ENCODE peak calls at places on chromosomes 2 and 18, in ten cellular contexts. W is colonic mucosa; Z is activated CD8-positive, alpha-beta T cell treated with anti-CD3 and anti-CD28 coated beads for 36 hours; U is GM20000; D is neural crest cell; N is SK-N-SH; E is Calu3; K is fibroblast of lung; J is fibroblast of the aortic adventitia; C is WTC11. Q is an unnamed sample.

GRCh38 chr2:201171259-201171814 is 11.6 kb upstream of the CASP10 start:
- DNase-seq in W (no peak), Z (no peak), U (no peak), D (no peak), N (no peak), E (no peak), K (no peak), J (no peak), C (no peak), Q (no peak)

GRCh38 chr18:49561377-49562193 is at the start of gene LIPG:
- DNase-seq in W (peak; percentile 93), Z (peak; percentile 71), U (peak; percentile 76), D (peak; percentile 59), N (peak; percentile 66), E (peak; percentile 83), K (peak; percentile 84), J (peak; percentile 75), C (peak; percentile 67), Q (peak; percentile 73)

GRCh38 chr2:9144617-9145016 is 62.0 kb upstream of the ASAP2 start:
- DNase-seq in W (no peak), Z (no peak), U (no peak), D (no peak), N (no peak), E (no peak), K (peak; percentile 74), J (peak; percentile 61), C (no peak), Q (no peak)

GRCh38 chr2:38214209-38214717 is 138.3 kb upstream of the CYP1B1 start:
- DNase-seq in W (no peak), Z (peak; percentile 30), U (no peak), D (peak; percentile 34), N (no peak), E (no peak), K (no peak), J (no peak), C (no peak), Q (no peak)

GRCh38 chr18:22309191-22309590 is 108.5 kb downstream of the CTAGE1 start:
- DNase-seq in W (no peak), Z (no peak), U (no peak), D (no peak), N (no peak), E (no peak), K (peak; percentile 88), J (peak; percentile 82), C (no peak), Q (no peak)

GRCh38 chr18:27412551-27412950 is 227.4 kb upstream of the CHST9 start:
- DNase-seq in W (no peak), Z (no peak), U (no peak), D (no peak), N (no peak), E (no peak), K (peak; percentile 9), J (no peak), C (no peak), Q (no peak)

GRCh38 chr2:43010428-43011141 is 215.8 kb downstream of the ZFP36L2 start:
- DNase-seq in W (peak; percentile 18), Z (no peak), U (no peak), D (no peak), N (no peak), E (peak; percentile 57), K (peak; percentile 35), J (peak; percentile 49), C (no peak), Q (no peak)

GRCh38 chr2:16136461-16137035 is 196.2 kb downstream of the MYCN start:
- DNase-seq in W (no peak), Z (no peak), U (no peak), D (no peak), N (no peak), E (no peak), K (no peak), J (no peak), C (no peak), Q (no peak)

GRCh38 chr2:181891966-181892794 is 650 bp downstream of the ITPRID2 start:
- DNase-seq in W (peak; percentile 70), Z (peak; percentile 77), U (peak; percentile 69), D (peak; percentile 65), N (peak; percentile 75), E (peak; percentile 62), K (peak; percentile 69), J (peak; percentile 49), C (peak; percentile 56), Q (peak; percentile 55)

GRCh38 chr2:144703852-144704324 is 184.0 kb upstream of the ZEB2 start:
- DNase-seq in W (no peak), Z (peak; percentile 3), U (no peak), D (no peak), N (no peak), E (peak; percentile 38), K (peak; percentile 73), J (peak; percentile 57), C (no peak), Q (no peak)

GRCh38 chr2:158936978-158937377 is 31.5 kb upstream of the TANC1 start:
- DNase-seq in W (no peak), Z (no peak), U (no peak), D (no peak), N (no peak), E (no peak), K (peak; percentile 88), J (peak; percentile 90), C (no peak), Q (no peak)

GRCh38 chr2:122634261-122634660 is 878.8 kb downstream of the TSN start:
- DNase-seq in W (no peak), Z (no peak), U (no peak), D (no peak), N (no peak), E (no peak), K (peak; percentile 79), J (peak; percentile 41), C (no peak), Q (no peak)

GRCh38 chr2:31505133-31505532 is 75.6 kb downstream of the SRD5A2 start:
- DNase-seq in W (no peak), Z (no peak), U (no peak), D (no peak), N (no peak), E (no peak), K (no peak), J (no peak), C (no peak), Q (no peak)

GRCh38 chr2:23546913-23547312 is 161.9 kb downstream of the KLHL29 start:
- DNase-seq in W (no peak), Z (no peak), U (no peak), D (no peak), N (no peak), E (no peak), K (no peak), J (no peak), C (no peak), Q (no peak)

DNA sequence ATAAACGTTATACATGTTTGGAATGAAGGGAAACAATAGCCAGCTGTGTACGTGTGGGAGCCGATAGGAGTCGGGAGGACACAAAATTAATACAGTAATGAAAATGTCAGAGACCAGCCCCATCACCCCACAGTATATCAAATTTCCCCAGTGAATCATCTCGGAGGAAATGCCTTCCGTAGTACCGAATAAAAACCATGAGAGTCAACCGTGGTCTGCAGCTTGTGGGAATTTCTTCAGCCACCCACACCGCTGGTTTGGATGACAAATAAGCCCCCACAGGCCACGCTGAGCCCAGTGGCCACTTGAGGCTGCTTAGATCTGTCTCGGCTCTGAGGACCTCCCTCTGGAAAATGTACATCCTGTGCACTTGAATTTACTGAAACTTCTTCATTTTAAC is 133.7 kb downstream of the COL6A3 start:
- DNase-seq in W (no peak), Z (no peak), U (no peak), D (no peak), N (no peak), E (no peak), K (peak; percentile 99), J (peak; percentile 92), C (no peak), Q (no peak)
- TF ChIP-seq CTCF in W (no peak), Z (no peak), U (no peak), D (no peak), N (peak; percentile 27), E (no peak), K (no peak), J (peak; percentile 1), C (no peak), Q (no peak)

GRCh38 chr2:203003716-203004115 is 11.0 kb upstream of the NBEAL1 start:
- DNase-seq in W (no peak), Z (no peak), U (no peak), D (no peak), N (no peak), E (no peak), K (no peak), J (no peak), C (no peak), Q (no peak)

DNA sequence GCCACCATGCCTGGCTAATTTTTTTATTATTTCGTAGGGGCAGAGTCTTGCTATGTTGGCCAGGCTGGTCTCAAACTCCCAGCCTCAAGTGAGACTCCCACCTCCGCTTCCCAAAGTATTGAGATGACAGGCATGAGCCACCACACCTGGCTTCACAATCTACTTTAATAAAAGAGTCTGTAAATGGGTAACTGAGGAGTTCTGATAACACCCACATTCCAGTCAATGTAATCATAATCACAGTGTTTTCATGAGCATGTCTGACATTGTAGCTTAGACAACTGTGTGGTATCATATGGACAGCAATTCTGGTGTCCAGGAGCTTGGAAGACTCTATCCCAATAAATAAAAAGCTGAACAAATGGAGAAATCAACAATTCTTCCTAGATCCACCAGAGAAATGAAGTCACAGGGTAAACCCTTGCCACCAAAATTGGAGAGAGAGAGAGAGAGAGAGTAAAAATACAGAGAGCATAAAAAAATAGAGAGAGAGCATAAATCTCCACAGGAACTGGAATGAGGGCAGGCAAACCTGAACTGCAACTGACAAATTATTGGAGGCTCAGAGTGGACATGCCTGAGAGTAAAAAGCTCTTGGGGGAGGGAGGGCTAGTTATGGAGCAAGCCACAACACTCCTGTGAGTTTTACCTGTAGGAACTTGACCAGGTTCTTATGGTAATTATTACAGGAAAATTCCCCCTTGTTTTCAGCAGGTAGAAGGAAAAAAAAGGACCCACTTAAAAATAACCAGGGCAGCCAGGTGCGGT is 12.4 kb upstream of the NBEAL1 start:
- DNase-seq in W (no peak), Z (no peak), U (no peak), D (no peak), N (no peak), E (peak; percentile 60), K (peak; percentile 29), J (peak; percentile 4), C (no peak), Q (no peak)
- TF ChIP-seq CTCF in W (no peak), Z (no peak), U (no peak), D (no peak), N (no peak), E (no peak), K (no peak), J (no peak), C (no peak), Q (no peak)

DNA sequence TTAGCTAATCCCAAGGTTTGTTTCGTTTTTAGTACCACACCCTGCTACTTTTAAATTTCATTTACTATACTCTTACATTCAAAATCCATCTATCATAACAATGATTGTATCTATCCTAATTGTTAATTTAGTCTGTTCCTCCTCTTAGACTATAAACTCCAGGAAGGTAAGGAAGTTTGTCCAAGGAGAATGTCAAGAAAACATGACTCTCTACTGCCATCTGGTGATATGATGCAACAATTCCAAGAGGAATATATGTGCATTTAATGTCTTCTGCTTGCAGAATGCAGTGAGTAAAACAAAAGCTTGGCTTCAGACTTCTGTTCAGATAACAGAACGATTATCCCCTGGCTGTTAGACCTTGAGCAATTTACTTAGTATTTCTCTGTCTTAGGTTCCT is 1267.1 kb downstream of the LRP1B start:
- DNase-seq in W (no peak), Z (no peak), U (peak; percentile 7), D (no peak), N (peak; percentile 29), E (peak; percentile 6), K (peak; percentile 50), J (peak; percentile 88), C (no peak), Q (peak; percentile 13)
- TF ChIP-seq CTCF in W (peak; percentile 33), Z (peak; percentile 44), U (peak; percentile 47), D (peak; percentile 78), N (peak; percentile 68), E (peak; percentile 36), K (peak; percentile 52), J (peak; percentile 62), C (no peak), Q (peak; percentile 63)

GRCh38 chr2:52456759-52457377 is 1310.7 kb upstream of the CHAC2 start:
- DNase-seq in W (no peak), Z (no peak), U (no peak), D (no peak), N (no peak), E (no peak), K (peak; percentile 22), J (no peak), C (no peak), Q (no peak)
- TF ChIP-seq CTCF in W (no peak), Z (no peak), U (no peak), D (no peak), N (no peak), E (no peak), K (no peak), J (no peak), C (no peak), Q (no peak)